ENCODE peak calls at places on chromosomes 7 and 10, in five cellular contexts. One of them, this sample, is unnamed.

GRCh38 chr7:14321947-14322346 is 332.5 kb upstream of the ETV1 start:
- DNase-seq in HEK293T: no peak
- DNase-seq in HepG2: no peak
- DNase-seq in NT2/D1: no peak
- DNase-seq in H1: no peak
- DNase-seq in this sample: no peak

GRCh38 chr10:109027534-109028185 is 895.7 kb downstream of the XPNPEP1 start:
- DNase-seq in HEK293T: no peak
- DNase-seq in HepG2: no peak
- DNase-seq in NT2/D1: no peak
- DNase-seq in H1: no peak
- DNase-seq in this sample: no peak

GRCh38 chr10:69321865-69322264 is 43.6 kb downstream of the HK1 start:
- DNase-seq in HEK293T: no peak
- DNase-seq in HepG2: no peak
- DNase-seq in NT2/D1: no peak
- DNase-seq in H1: no peak
- DNase-seq in this sample: no peak

GRCh38 chr10:14904864-14905263 is 26.2 kb downstream of the SUV39H2 start:
- DNase-seq in HEK293T: no peak
- DNase-seq in HepG2: no peak
- DNase-seq in NT2/D1: no peak
- DNase-seq in H1: no peak
- DNase-seq in this sample: no peak

GRCh38 chr10:84727398-84727797 is 399.0 kb downstream of the CCSER2 start:
- DNase-seq in HEK293T: no peak
- DNase-seq in HepG2: no peak
- DNase-seq in NT2/D1: peak; percentile 22
- DNase-seq in H1: peak; percentile 5
- DNase-seq in this sample: no peak

GRCh38 chr10:113177163-113177935 is 227.3 kb downstream of the TCF7L2 start:
- DNase-seq in HEK293T: no peak
- DNase-seq in HepG2: no peak
- DNase-seq in NT2/D1: no peak
- DNase-seq in H1: no peak
- DNase-seq in this sample: no peak

GRCh38 chr7:126698446-126698845 is 554.3 kb downstream of the GRM8 start:
- DNase-seq in HEK293T: no peak
- DNase-seq in HepG2: no peak
- DNase-seq in NT2/D1: no peak
- DNase-seq in H1: no peak
- DNase-seq in this sample: no peak

GRCh38 chr10:106931159-106931852 is 233.2 kb downstream of the SORCS1 start:
- DNase-seq in HEK293T: no peak
- DNase-seq in HepG2: peak; percentile 48
- DNase-seq in NT2/D1: no peak
- DNase-seq in H1: no peak
- DNase-seq in this sample: peak; percentile 88

GRCh38 chr10:93300518-93300917 is 181.6 kb downstream of the MYOF start:
- DNase-seq in HEK293T: no peak
- DNase-seq in HepG2: no peak
- DNase-seq in NT2/D1: no peak
- DNase-seq in H1: no peak
- DNase-seq in this sample: no peak

GRCh38 chr7:75969182-75969581 is 25.2 kb downstream of the TMEM120A start:
- DNase-seq in HEK293T: no peak
- DNase-seq in HepG2: no peak
- DNase-seq in NT2/D1: no peak
- DNase-seq in H1: no peak
- DNase-seq in this sample: no peak

GRCh38 chr10:21260060-21260792 is 265.3 kb downstream of the SKIDA1 start:
- DNase-seq in HEK293T: no peak
- DNase-seq in HepG2: no peak
- DNase-seq in NT2/D1: no peak
- DNase-seq in H1: no peak
- DNase-seq in this sample: no peak

GRCh38 chr7:29479606-29480200 is 83.9 kb upstream of the PRR15 start:
- DNase-seq in HEK293T: no peak
- DNase-seq in HepG2: no peak
- DNase-seq in NT2/D1: no peak
- DNase-seq in H1: no peak
- DNase-seq in this sample: no peak

DNA sequence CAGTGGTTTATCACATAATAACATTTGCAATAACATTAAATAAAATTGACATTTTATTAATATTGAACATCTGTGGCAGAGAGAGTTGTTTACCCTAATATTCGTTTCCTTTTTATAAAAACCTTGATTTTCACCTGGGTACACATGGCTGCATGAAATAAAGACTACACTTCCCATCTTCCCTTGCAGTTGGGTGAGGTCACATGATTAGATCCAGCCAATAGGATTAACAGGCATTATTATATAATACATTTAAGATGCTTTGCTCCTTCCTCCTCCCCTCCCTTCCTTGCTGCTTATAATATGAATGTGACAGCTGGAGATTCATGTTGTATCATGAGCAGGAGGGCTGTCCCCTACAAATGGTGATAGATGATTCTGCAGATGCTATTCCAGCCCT is 146.5 kb downstream of the SH2D4B start:
- DNase-seq in HEK293T: peak; percentile 32
- DNase-seq in HepG2: no peak
- DNase-seq in NT2/D1: no peak
- DNase-seq in H1: no peak
- DNase-seq in this sample: no peak
- TF ChIP-seq SUZ12 in HEK293T: no peak
- TF ChIP-seq SUZ12 in HepG2: no peak
- TF ChIP-seq SUZ12 in NT2/D1: no peak
- TF ChIP-seq SUZ12 in H1: no peak
- TF ChIP-seq SUZ12 in this sample: no peak

DNA sequence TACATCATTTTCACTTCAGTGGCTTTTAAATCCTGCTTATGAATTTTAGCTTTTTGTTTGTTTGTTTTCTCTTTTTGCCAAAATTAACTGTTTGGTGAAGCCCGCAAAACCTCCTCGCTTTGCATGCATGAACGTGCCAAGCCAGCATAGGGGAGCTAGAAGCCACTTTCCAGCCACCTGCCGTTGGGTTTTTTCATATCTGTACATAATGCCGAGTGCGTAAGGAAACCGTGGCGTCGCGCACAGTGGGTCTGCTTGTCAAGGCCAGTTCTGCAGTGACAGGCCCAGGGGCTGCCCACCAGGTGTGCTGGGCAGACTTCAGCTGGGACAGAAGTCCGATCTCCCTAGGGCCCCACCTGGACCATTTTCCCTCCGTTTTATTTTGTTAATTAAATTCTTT is 41.1 kb downstream of the WIPI2 start:
- DNase-seq in HEK293T: no peak
- DNase-seq in HepG2: no peak
- DNase-seq in NT2/D1: no peak
- DNase-seq in H1: no peak
- DNase-seq in this sample: peak; percentile 60
- TF ChIP-seq SUZ12 in HEK293T: no peak
- TF ChIP-seq SUZ12 in HepG2: no peak
- TF ChIP-seq SUZ12 in NT2/D1: no peak
- TF ChIP-seq SUZ12 in H1: no peak
- TF ChIP-seq SUZ12 in this sample: no peak

DNA sequence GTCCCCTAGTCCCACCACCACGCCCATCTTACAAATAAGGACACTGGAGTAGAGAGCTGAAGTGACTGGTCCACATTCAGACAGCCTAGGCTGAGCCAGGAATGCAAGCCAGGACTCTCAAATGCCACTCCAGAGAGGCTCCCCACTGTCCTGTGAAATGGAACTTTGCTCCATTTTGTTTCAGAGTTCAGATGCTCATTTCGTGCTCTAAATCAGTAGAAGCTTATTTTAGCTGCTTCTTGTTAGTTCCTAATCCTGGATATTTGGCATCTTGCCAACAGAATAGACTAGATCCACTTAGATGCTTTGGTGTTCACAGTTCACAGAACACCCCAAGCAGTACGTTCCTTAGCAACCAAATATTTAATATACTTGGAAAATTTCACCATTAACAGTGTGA is 7.4 kb downstream of the MMP21 start:
- DNase-seq in HEK293T: no peak
- DNase-seq in HepG2: no peak
- DNase-seq in NT2/D1: no peak
- DNase-seq in H1: no peak
- DNase-seq in this sample: no peak
- TF ChIP-seq SUZ12 in HEK293T: no peak
- TF ChIP-seq SUZ12 in HepG2: no peak
- TF ChIP-seq SUZ12 in NT2/D1: no peak
- TF ChIP-seq SUZ12 in H1: no peak
- TF ChIP-seq SUZ12 in this sample: no peak

GRCh38 chr7:48786951-48787350 is 137.4 kb upstream of the CDC14C start:
- DNase-seq in HEK293T: no peak
- DNase-seq in HepG2: no peak
- DNase-seq in NT2/D1: no peak
- DNase-seq in H1: no peak
- DNase-seq in this sample: no peak

GRCh38 chr7:48780862-48781261 is 143.5 kb upstream of the CDC14C start:
- DNase-seq in HEK293T: no peak
- DNase-seq in HepG2: no peak
- DNase-seq in NT2/D1: no peak
- DNase-seq in H1: no peak
- DNase-seq in this sample: no peak

DNA sequence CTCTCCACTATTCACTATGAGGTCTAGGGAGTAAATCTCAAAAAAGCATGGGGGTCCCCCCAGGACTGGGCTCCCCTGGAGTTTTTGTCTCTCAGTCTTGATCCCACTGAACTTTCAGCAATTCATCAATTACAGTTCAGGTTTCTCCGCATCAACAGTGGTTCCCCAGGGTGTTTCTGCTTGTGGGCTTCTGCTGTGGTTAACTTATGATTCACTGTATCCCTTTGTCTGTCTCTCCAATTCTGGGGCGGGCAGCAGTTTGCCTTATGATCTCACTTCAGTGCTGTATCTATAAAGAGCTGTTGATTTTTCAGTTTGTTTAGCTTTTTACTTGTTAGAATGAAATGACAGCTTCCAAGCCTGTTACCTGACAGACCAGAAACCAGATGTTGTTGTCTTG is 142.6 kb upstream of the CDC14C start:
- DNase-seq in HEK293T: no peak
- DNase-seq in HepG2: no peak
- DNase-seq in NT2/D1: no peak
- DNase-seq in H1: no peak
- DNase-seq in this sample: no peak
- TF ChIP-seq SUZ12 in HEK293T: no peak
- TF ChIP-seq SUZ12 in HepG2: no peak
- TF ChIP-seq SUZ12 in NT2/D1: no peak
- TF ChIP-seq SUZ12 in H1: no peak
- TF ChIP-seq SUZ12 in this sample: no peak